ENCODE peak calls at places on chromosomes 6 and 20, in nine cellular contexts. X is IMR-90; D is HFFc6; P is WTC11; W is left ventricle myocardium inferior; U is ovary; R is GM12864; Q is prostate gland; V is activated CD8-positive, alpha-beta T cell treated with anti-CD3 and anti-CD28 coated beads for 36 hours. I is an unnamed sample.
A peak's percentile ranks its signal among the peaks of the same experiment; 100 is the strongest.

GRCh38 chr6:113651120-113651519 is 206.0 kb upstream of the MARCKS start:
- DNase-seq in X (no peak), D (no peak), P (no peak), W (peak; percentile 62), U (no peak), R (no peak), Q (no peak), V (no peak), I (no peak)

GRCh38 chr6:35718911-35719381 is 17.9 kb upstream of the ARMC12 start:
- DNase-seq in X (no peak), D (no peak), P (no peak), W (no peak), U (peak; percentile 57), R (no peak), Q (no peak), V (peak; percentile 55), I (no peak)

GRCh38 chr6:168994966-168995365 is 258.7 kb downstream of the THBS2 start:
- DNase-seq in X (no peak), D (peak; percentile 4), P (no peak), W (no peak), U (no peak), R (no peak), Q (no peak), V (no peak), I (no peak)

GRCh38 chr20:15396026-15396425 is 1058.6 kb upstream of the FLRT3 start:
- DNase-seq in X (no peak), D (no peak), P (no peak), W (no peak), U (no peak), R (no peak), Q (no peak), V (no peak), I (no peak)

GRCh38 chr6:129615496-129615895 is 94.5 kb downstream of the ARHGAP18 start:
- DNase-seq in X (no peak), D (no peak), P (no peak), W (no peak), U (no peak), R (no peak), Q (no peak), V (no peak), I (no peak)

GRCh38 chr6:37783831-37784584 is 35.5 kb upstream of the ZFAND3 start:
- DNase-seq in X (no peak), D (no peak), P (peak; percentile 24), W (peak; percentile 25), U (peak; percentile 50), R (no peak), Q (peak; percentile 21), V (peak; percentile 54), I (no peak)

GRCh38 chr6:144585217-144585814 is 300.2 kb downstream of the UTRN start:
- DNase-seq in X (peak; percentile 58), D (peak; percentile 50), P (no peak), W (no peak), U (no peak), R (no peak), Q (no peak), V (no peak), I (peak; percentile 61)

GRCh38 chr6:28922004-28922840 is 1.6 kb downstream of the TRIM27 start:
- DNase-seq in X (peak; percentile 57), D (peak; percentile 25), P (no peak), W (no peak), U (no peak), R (no peak), Q (no peak), V (peak; percentile 49), I (peak; percentile 86)

GRCh38 chr20:8527998-8528397 is 395.9 kb downstream of the PLCB1 start:
- DNase-seq in X (peak; percentile 95), D (peak; percentile 82), P (no peak), W (no peak), U (no peak), R (no peak), Q (no peak), V (no peak), I (peak; percentile 49)

GRCh38 chr6:44253307-44254101 is 3.8 kb downstream of the SLC35B2 start:
- DNase-seq in X (no peak), D (peak; percentile 52), P (peak; percentile 72), W (no peak), U (no peak), R (no peak), Q (no peak), V (peak; percentile 81), I (peak; percentile 66)
- TF ChIP-seq CTCF in X (peak; percentile 38), D (peak; percentile 79), P (peak; percentile 25), W (peak; percentile 56), U (no peak), R (peak; percentile 66), Q (peak; percentile 38), V (peak; percentile 71), I (peak; percentile 55)

GRCh38 chr20:37979021-37979985 is 54.0 kb downstream of the TTI1 start:
- DNase-seq in X (no peak), D (no peak), P (no peak), W (no peak), U (no peak), R (no peak), Q (no peak), V (no peak), I (no peak)
- TF ChIP-seq CTCF in X (no peak), D (no peak), P (no peak), W (no peak), U (no peak), R (no peak), Q (no peak), V (no peak), I (no peak)

GRCh38 chr6:152748843-152749242 is 1.8 kb upstream of the VIP start:
- DNase-seq in X (peak; percentile 33), D (peak; percentile 31), P (no peak), W (no peak), U (no peak), R (no peak), Q (no peak), V (no peak), I (peak; percentile 31)
- TF ChIP-seq CTCF in X (peak; percentile 50), D (peak; percentile 73), P (no peak), W (peak; percentile 30), U (no peak), R (no peak), Q (no peak), V (peak; percentile 27), I (peak; percentile 41)

DNA sequence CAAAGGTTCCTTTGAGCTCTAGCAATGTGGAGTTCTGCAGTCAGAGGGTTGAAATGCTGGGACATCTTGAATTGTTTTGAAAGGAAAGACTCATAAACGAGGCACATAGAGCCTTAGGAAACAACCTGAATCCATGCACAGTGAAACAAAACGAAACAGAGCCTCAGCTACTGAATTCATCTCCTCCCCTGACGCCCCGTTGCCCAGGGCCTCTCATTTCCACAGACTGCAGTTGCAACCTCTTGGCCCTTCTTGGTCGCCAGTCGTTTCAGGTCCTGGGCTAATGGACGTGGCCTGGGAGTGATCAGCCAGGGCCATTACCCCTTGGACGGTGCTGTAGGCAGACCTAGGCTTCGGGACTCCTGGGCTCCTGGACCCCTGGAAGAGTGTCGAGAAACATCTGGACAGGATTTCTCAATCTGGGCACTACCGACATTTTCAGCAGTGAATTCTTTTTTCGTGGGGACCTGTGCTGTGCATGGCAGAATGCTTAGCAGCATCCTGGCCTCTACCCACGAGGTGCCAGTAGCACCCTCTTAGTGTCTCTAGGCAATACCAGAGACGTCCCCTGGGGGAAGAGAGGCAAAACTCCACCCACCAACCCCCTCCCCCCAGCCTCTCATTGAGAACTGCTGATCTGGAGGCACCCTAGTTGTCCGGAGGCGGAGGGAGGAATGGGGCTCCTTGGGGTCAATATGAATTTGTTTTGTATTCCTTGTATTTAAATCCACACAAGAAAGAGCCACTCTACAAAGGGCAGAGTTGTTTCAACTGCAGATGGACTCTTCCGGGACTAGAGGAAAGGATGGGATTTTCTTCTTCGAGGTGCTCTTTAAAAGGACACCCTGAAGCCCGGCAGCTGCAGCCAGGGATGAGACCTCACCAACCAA is 50.2 kb downstream of the TMEM242 start:
- DNase-seq in X (no peak), D (no peak), P (peak; percentile 37), W (no peak), U (no peak), R (no peak), Q (no peak), V (peak; percentile 60), I (no peak)
- TF ChIP-seq CTCF in X (no peak), D (peak; percentile 8), P (no peak), W (no peak), U (no peak), R (no peak), Q (no peak), V (peak; percentile 19), I (no peak)

GRCh38 chr20:54456972-54457371 is 18.4 kb upstream of the DOK5 start:
- DNase-seq in X (no peak), D (no peak), P (no peak), W (no peak), U (no peak), R (no peak), Q (no peak), V (no peak), I (no peak)
- TF ChIP-seq CTCF in X (no peak), D (no peak), P (no peak), W (peak; percentile 22), U (no peak), R (no peak), Q (no peak), V (no peak), I (no peak)

I was measured in MCF 10A.